ENCODE peak calls at places on chromosomes 16 and 17, in six cellular contexts. One of them, this sample, is unnamed.

GRCh38 chr17:33725675-33726271 is 432.7 kb upstream of the ASIC2 start:
- DNase-seq in GM12891: no peak
- DNase-seq in HepG2: peak; percentile 24
- DNase-seq in H1: peak; percentile 36
- DNase-seq in K562: peak; percentile 66
- DNase-seq in GM12878: no peak
- DNase-seq in this sample: peak; percentile 16

GRCh38 chr17:67751101-67752074 is 33.7 kb downstream of the NOL11 start:
- DNase-seq in GM12891: no peak
- DNase-seq in HepG2: no peak
- DNase-seq in H1: no peak
- DNase-seq in K562: no peak
- DNase-seq in GM12878: no peak
- DNase-seq in this sample: no peak

GRCh38 chr16:56742030-56742984 is 12.4 kb downstream of the NUP93 start:
- DNase-seq in GM12891: no peak
- DNase-seq in HepG2: no peak
- DNase-seq in H1: no peak
- DNase-seq in K562: no peak
- DNase-seq in GM12878: no peak
- DNase-seq in this sample: no peak

GRCh38 chr17:29019475-29020181 is 13.8 kb upstream of the SEZ6 start:
- DNase-seq in GM12891: no peak
- DNase-seq in HepG2: no peak
- DNase-seq in H1: no peak
- DNase-seq in K562: no peak
- DNase-seq in GM12878: no peak
- DNase-seq in this sample: no peak

GRCh38 chr16:89484923-89485679 is 5.3 kb downstream of the ANKRD11 start:
- DNase-seq in GM12891: no peak
- DNase-seq in HepG2: no peak
- DNase-seq in H1: no peak
- DNase-seq in K562: no peak
- DNase-seq in GM12878: peak; percentile 41
- DNase-seq in this sample: no peak

GRCh38 chr17:74883241-74883750 is 10.1 kb downstream of the FADS6 start:
- DNase-seq in GM12891: no peak
- DNase-seq in HepG2: no peak
- DNase-seq in H1: no peak
- DNase-seq in K562: no peak
- DNase-seq in GM12878: no peak
- DNase-seq in this sample: no peak

GRCh38 chr17:66302761-66303626 is 581 bp downstream of the PRKCA start:
- DNase-seq in GM12891: peak; percentile 15
- DNase-seq in HepG2: peak; percentile 70
- DNase-seq in H1: no peak
- DNase-seq in K562: peak; percentile 39
- DNase-seq in GM12878: no peak
- DNase-seq in this sample: peak; percentile 5

GRCh38 chr17:57499648-57500049 is 243.3 kb downstream of the MSI2 start:
- DNase-seq in GM12891: no peak
- DNase-seq in HepG2: peak; percentile 15
- DNase-seq in H1: no peak
- DNase-seq in K562: peak; percentile 31
- DNase-seq in GM12878: no peak
- DNase-seq in this sample: no peak

GRCh38 chr17:43146649-43147048 is 21.5 kb upstream of the BRCA1 start:
- DNase-seq in GM12891: no peak
- DNase-seq in HepG2: no peak
- DNase-seq in H1: no peak
- DNase-seq in K562: no peak
- DNase-seq in GM12878: no peak
- DNase-seq in this sample: no peak

GRCh38 chr16:2915196-2915929 is 3.6 kb downstream of the FLYWCH1 start:
- DNase-seq in GM12891: no peak
- DNase-seq in HepG2: no peak
- DNase-seq in H1: no peak
- DNase-seq in K562: no peak
- DNase-seq in GM12878: no peak
- DNase-seq in this sample: no peak

GRCh38 chr17:29674270-29674669 is 51.6 kb upstream of the CORO6 start:
- DNase-seq in GM12891: no peak
- DNase-seq in HepG2: no peak
- DNase-seq in H1: no peak
- DNase-seq in K562: no peak
- DNase-seq in GM12878: no peak
- DNase-seq in this sample: no peak

GRCh38 chr17:17413821-17414220 is 63.0 kb upstream of the MED9 start:
- DNase-seq in GM12891: no peak
- DNase-seq in HepG2: no peak
- DNase-seq in H1: no peak
- DNase-seq in K562: no peak
- DNase-seq in GM12878: no peak
- DNase-seq in this sample: no peak

GRCh38 chr17:13939222-13939621 is 130.1 kb upstream of the COX10 start:
- DNase-seq in GM12891: no peak
- DNase-seq in HepG2: no peak
- DNase-seq in H1: no peak
- DNase-seq in K562: no peak
- DNase-seq in GM12878: no peak
- DNase-seq in this sample: no peak

GRCh38 chr17:40484973-40485530 is 16.4 kb downstream of the TNS4 start:
- DNase-seq in GM12891: no peak
- DNase-seq in HepG2: no peak
- DNase-seq in H1: no peak
- DNase-seq in K562: no peak
- DNase-seq in GM12878: no peak
- DNase-seq in this sample: no peak

GRCh38 chr17:6639651-6640535 is 618 bp downstream of the KIAA0753 start:
- DNase-seq in GM12891: no peak
- DNase-seq in HepG2: no peak
- DNase-seq in H1: no peak
- DNase-seq in K562: peak; percentile 19
- DNase-seq in GM12878: no peak
- DNase-seq in this sample: no peak

GRCh38 chr17:73285603-73285908 is 23.9 kb upstream of the CPSF4L start:
- DNase-seq in GM12891: no peak
- DNase-seq in HepG2: no peak
- DNase-seq in H1: no peak
- DNase-seq in K562: no peak
- DNase-seq in GM12878: no peak
- DNase-seq in this sample: no peak

GRCh38 chr16:12586701-12587100 is 217.0 kb downstream of the CPPED1 start:
- DNase-seq in GM12891: no peak
- DNase-seq in HepG2: no peak
- DNase-seq in H1: no peak
- DNase-seq in K562: no peak
- DNase-seq in GM12878: no peak
- DNase-seq in this sample: no peak

GRCh38 chr16:24689128-24689527 is 40.3 kb upstream of the TNRC6A start:
- DNase-seq in GM12891: no peak
- DNase-seq in HepG2: peak; percentile 53
- DNase-seq in H1: no peak
- DNase-seq in K562: peak; percentile 42
- DNase-seq in GM12878: no peak
- DNase-seq in this sample: no peak

GRCh38 chr17:15291674-15292361 is 26.7 kb upstream of the PMP22 start:
- DNase-seq in GM12891: no peak
- DNase-seq in HepG2: no peak
- DNase-seq in H1: no peak
- DNase-seq in K562: no peak
- DNase-seq in GM12878: no peak
- DNase-seq in this sample: no peak

GRCh38 chr17:17506893-17507464 is 10.8 kb upstream of the RASD1 start:
- DNase-seq in GM12891: no peak
- DNase-seq in HepG2: no peak
- DNase-seq in H1: no peak
- DNase-seq in K562: no peak
- DNase-seq in GM12878: no peak
- DNase-seq in this sample: no peak

GRCh38 chr17:15273141-15273793 is 8.1 kb upstream of the PMP22 start:
- DNase-seq in GM12891: no peak
- DNase-seq in HepG2: no peak
- DNase-seq in H1: no peak
- DNase-seq in K562: no peak
- DNase-seq in GM12878: no peak
- DNase-seq in this sample: no peak

GRCh38 chr17:16999931-17000625 is 28.2 kb upstream of the TNFRSF13B start:
- DNase-seq in GM12891: no peak
- DNase-seq in HepG2: no peak
- DNase-seq in H1: no peak
- DNase-seq in K562: no peak
- DNase-seq in GM12878: no peak
- DNase-seq in this sample: no peak

GRCh38 chr17:82172461-82173160 is 40.0 kb downstream of the CCDC57 start:
- DNase-seq in GM12891: no peak
- DNase-seq in HepG2: no peak
- DNase-seq in H1: no peak
- DNase-seq in K562: no peak
- DNase-seq in GM12878: no peak
- DNase-seq in this sample: no peak

GRCh38 chr17:81481011-81481799 is 31.4 kb downstream of the ACTG1 start:
- DNase-seq in GM12891: no peak
- DNase-seq in HepG2: no peak
- DNase-seq in H1: no peak
- DNase-seq in K562: peak; percentile 99
- DNase-seq in GM12878: no peak
- DNase-seq in this sample: no peak

GRCh38 chr17:8121531-8122390 is 2.1 kb downstream of the HES7 start:
- DNase-seq in GM12891: no peak
- DNase-seq in HepG2: no peak
- DNase-seq in H1: no peak
- DNase-seq in K562: peak; percentile 71
- DNase-seq in GM12878: no peak
- DNase-seq in this sample: no peak

GRCh38 chr17:50539762-50540440 is 7.1 kb upstream of the SPATA20 start:
- DNase-seq in GM12891: no peak
- DNase-seq in HepG2: no peak
- DNase-seq in H1: no peak
- DNase-seq in K562: peak; percentile 33
- DNase-seq in GM12878: no peak
- DNase-seq in this sample: no peak

GRCh38 chr17:64984776-64985521 is 65.7 kb upstream of the LRRC37A3 start:
- DNase-seq in GM12891: no peak
- DNase-seq in HepG2: peak; percentile 58
- DNase-seq in H1: no peak
- DNase-seq in K562: no peak
- DNase-seq in GM12878: no peak
- DNase-seq in this sample: no peak

GRCh38 chr17:41792835-41793748 is 6.6 kb upstream of the JUP start:
- DNase-seq in GM12891: no peak
- DNase-seq in HepG2: peak; percentile 68
- DNase-seq in H1: no peak
- DNase-seq in K562: peak; percentile 77
- DNase-seq in GM12878: no peak
- DNase-seq in this sample: no peak
- TF ChIP-seq POLR2A in GM12891: no peak
- TF ChIP-seq POLR2A in HepG2: no peak
- TF ChIP-seq POLR2A in H1: no peak
- TF ChIP-seq POLR2A in K562: peak; percentile 72
- TF ChIP-seq POLR2A in GM12878: no peak
- TF ChIP-seq POLR2A in this sample: no peak

GRCh38 chr17:4709794-4710692 is at the start of gene ARRB2:
- DNase-seq in GM12891: peak; percentile 96
- DNase-seq in HepG2: peak; percentile 97
- DNase-seq in H1: peak; percentile 90
- DNase-seq in K562: peak; percentile 95
- DNase-seq in GM12878: peak; percentile 94
- DNase-seq in this sample: peak; percentile 96

GRCh38 chr17:4712526-4712925 is 2.1 kb downstream of the ARRB2 start:
- DNase-seq in GM12891: no peak
- DNase-seq in HepG2: no peak
- DNase-seq in H1: no peak
- DNase-seq in K562: no peak
- DNase-seq in GM12878: no peak
- DNase-seq in this sample: no peak

GRCh38 chr17:4708436-4708835 is 2.0 kb upstream of the ARRB2 start:
- DNase-seq in GM12891: no peak
- DNase-seq in HepG2: peak; percentile 72
- DNase-seq in H1: no peak
- DNase-seq in K562: no peak
- DNase-seq in GM12878: no peak
- DNase-seq in this sample: no peak

GRCh38 chr17:4711671-4712111 is 1.3 kb downstream of the ARRB2 start:
- DNase-seq in GM12891: no peak
- DNase-seq in HepG2: no peak
- DNase-seq in H1: no peak
- DNase-seq in K562: no peak
- DNase-seq in GM12878: no peak
- DNase-seq in this sample: no peak

GRCh38 chr17:4710693-4711634 is 532 bp downstream of the ARRB2 start:
- DNase-seq in GM12891: no peak
- DNase-seq in HepG2: no peak
- DNase-seq in H1: no peak
- DNase-seq in K562: no peak
- DNase-seq in GM12878: no peak
- DNase-seq in this sample: no peak
- TF ChIP-seq TAF1 in GM12891: no peak
- TF ChIP-seq TAF1 in HepG2: no peak
- TF ChIP-seq TAF1 in H1: no peak
- TF ChIP-seq TAF1 in K562: no peak
- TF ChIP-seq TAF1 in GM12878: no peak
- TF ChIP-seq TAF1 in this sample: no peak

GRCh38 chr17:9239821-9240658 is 218.7 kb downstream of the NTN1 start:
- DNase-seq in GM12891: peak; percentile 93
- DNase-seq in HepG2: no peak
- DNase-seq in H1: no peak
- DNase-seq in K562: peak; percentile 93
- DNase-seq in GM12878: no peak
- DNase-seq in this sample: peak; percentile 91
- TF ChIP-seq POLR2AphosphoS5 in GM12891: no peak
- TF ChIP-seq POLR2AphosphoS5 in HepG2: no peak
- TF ChIP-seq POLR2AphosphoS5 in H1: no peak
- TF ChIP-seq POLR2AphosphoS5 in K562: no peak
- TF ChIP-seq POLR2AphosphoS5 in GM12878: no peak
- TF ChIP-seq POLR2AphosphoS5 in this sample: no peak

DNA sequence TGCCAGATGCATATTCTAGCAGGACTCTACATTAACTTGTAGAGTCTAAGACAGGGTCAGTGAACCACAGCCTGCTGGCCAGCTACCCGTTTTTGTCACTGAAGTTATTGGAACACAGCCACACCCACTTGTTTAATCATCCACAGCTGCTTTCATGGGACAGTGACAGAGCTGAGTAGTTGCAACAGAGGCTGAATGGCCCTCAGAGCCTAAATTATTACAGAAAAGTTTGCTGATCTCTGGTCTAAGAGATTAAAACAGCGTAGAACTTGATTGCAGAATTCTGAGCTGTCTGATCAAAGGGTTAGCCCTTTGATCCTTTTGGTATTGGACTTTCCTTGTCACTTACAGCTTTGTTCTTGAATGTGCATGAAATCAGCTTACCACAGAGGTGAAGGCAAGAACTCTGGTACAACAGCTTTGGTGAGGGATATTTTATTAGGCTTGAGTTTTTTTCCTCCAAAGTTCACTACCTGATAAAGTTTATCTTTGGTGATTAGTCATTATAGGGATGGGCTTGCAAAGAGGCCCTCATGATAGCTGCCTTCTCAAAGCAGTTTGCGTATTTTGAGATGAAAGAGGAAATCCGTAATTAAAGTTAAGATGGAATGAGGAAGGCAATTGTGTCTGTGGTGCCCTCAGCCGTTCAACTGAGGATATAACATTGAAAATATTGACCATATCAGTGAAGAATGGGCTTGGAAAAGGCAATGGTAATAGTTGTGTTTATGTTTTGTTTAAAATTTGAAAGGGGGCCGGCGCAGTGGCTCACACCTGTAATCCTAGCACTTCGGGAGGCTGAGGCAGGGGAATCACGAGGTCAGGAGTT is 23.7 kb downstream of the ALDH3A2 start:
- DNase-seq in GM12891: no peak
- DNase-seq in HepG2: peak; percentile 94
- DNase-seq in H1: no peak
- DNase-seq in K562: no peak
- DNase-seq in GM12878: no peak
- DNase-seq in this sample: no peak
- TF ChIP-seq POLR2A in GM12891: no peak
- TF ChIP-seq POLR2A in HepG2: no peak
- TF ChIP-seq POLR2A in H1: no peak
- TF ChIP-seq POLR2A in K562: no peak
- TF ChIP-seq POLR2A in GM12878: no peak
- TF ChIP-seq POLR2A in this sample: no peak